ENCODE peak calls at places on chromosomes 5 and 9, in seven cellular contexts. V, J, Q, F, T, U and M are unnamed samples.

GRCh38 chr9:97349400-97349799 is 41.9 kb downstream of the CCDC180 start:
- DNase-seq in F (no peak), T (no peak), Q (no peak), J (no peak), U (no peak), V (no peak), M (no peak)

GRCh38 chr5:318341-318897 is 3.1 kb upstream of the AHRR start:
- DNase-seq in Q (no peak), J (peak; percentile 37), V (no peak), F (no peak), U (no peak), T (no peak), M (no peak)

GRCh38 chr9:21747171-21747570 is 55.3 kb upstream of the MTAP start:
- DNase-seq in J (peak; percentile 77), V (no peak), Q (no peak), T (no peak), U (peak; percentile 71), F (no peak), M (no peak)

GRCh38 chr9:36837431-36838405 is 196.3 kb downstream of the PAX5 start:
- DNase-seq in Q (no peak), F (no peak), U (no peak), J (no peak), T (no peak), V (no peak), M (no peak)

GRCh38 chr5:2917093-2917492 is 165.6 kb upstream of the IRX2 start:
- DNase-seq in V (no peak), F (no peak), U (no peak), Q (no peak), T (no peak), J (no peak), M (no peak)

GRCh38 chr9:107739601-107740082 is 250.1 kb upstream of the KLF4 start:
- DNase-seq in Q (no peak), U (peak; percentile 91), T (no peak), F (peak; percentile 80), V (peak; percentile 88), J (peak; percentile 81), M (no peak)

GRCh38 chr5:180121799-180122198 is 50.2 kb upstream of the RNF130 start:
- DNase-seq in U (no peak), J (no peak), Q (no peak), T (no peak), F (no peak), V (no peak), M (no peak)

GRCh38 chr5:96381526-96381925 is 51.5 kb downstream of the PCSK1 start:
- DNase-seq in U (no peak), F (no peak), Q (no peak), J (no peak), T (peak; percentile 12), V (no peak), M (no peak)

GRCh38 chr9:136577941-136578619 is 32.2 kb upstream of the NOTCH1 start:
- DNase-seq in V (no peak), J (no peak), Q (no peak), F (peak; percentile 12), U (no peak), T (no peak), M (no peak)

GRCh38 chr5:79831381-79831780 is 141.7 kb downstream of the CMYA5 start:
- DNase-seq in T (no peak), U (no peak), V (no peak), Q (peak; percentile 21), J (no peak), F (no peak), M (no peak)

GRCh38 chr5:141560141-141560540 is 58.7 kb downstream of the DIAPH1 start:
- DNase-seq in J (peak; percentile 34), U (peak; percentile 22), F (no peak), Q (no peak), V (no peak), T (peak; percentile 60), M (no peak)

GRCh38 chr5:161230222-161230621 is 316.3 kb downstream of the GABRB2 start:
- DNase-seq in U (no peak), T (peak; percentile 87), V (no peak), Q (peak; percentile 52), J (no peak), F (no peak), M (peak; percentile 43)

GRCh38 chr5:135454946-135455345 is 2.8 kb upstream of the TIFAB start:
- DNase-seq in F (no peak), V (no peak), U (no peak), T (no peak), Q (peak; percentile 13), J (no peak), M (no peak)

GRCh38 chr9:134367796-134368490 is 41.7 kb downstream of the RXRA start:
- DNase-seq in U (no peak), T (peak; percentile 53), J (no peak), V (no peak), F (no peak), Q (no peak), M (no peak)

GRCh38 chr9:13295556-13295955 is 16.1 kb upstream of the MPDZ start:
- DNase-seq in F (no peak), V (no peak), Q (no peak), T (no peak), U (no peak), J (no peak), M (no peak)

GRCh38 chr5:10910261-10910660 is 149.2 kb upstream of the DAP start:
- DNase-seq in Q (no peak), J (no peak), U (no peak), T (no peak), F (no peak), V (no peak), M (no peak)

GRCh38 chr9:18743421-18743820 is 269.5 kb downstream of the ADAMTSL1 start:
- DNase-seq in V (no peak), T (no peak), Q (no peak), F (no peak), U (no peak), J (no peak), M (no peak)

GRCh38 chr9:78026947-78027346 is 4.7 kb downstream of the GNAQ start:
- DNase-seq in V (no peak), J (no peak), F (no peak), U (peak; percentile 68), T (no peak), Q (no peak), M (no peak)

GRCh38 chr9:6889868-6890267 is 132.1 kb downstream of the KDM4C start:
- DNase-seq in F (no peak), T (no peak), V (no peak), J (no peak), U (no peak), Q (no peak), M (no peak)

GRCh38 chr9:99451121-99451606 is 229.1 kb downstream of the SEC61B start:
- DNase-seq in U (no peak), J (no peak), V (peak; percentile 46), Q (peak; percentile 69), T (peak; percentile 11), F (peak; percentile 17), M (no peak)

GRCh38 chr9:131609116-131609830 is 64.0 kb downstream of the PRRT1B start:
- DNase-seq in T (peak; percentile 65), U (peak; percentile 77), Q (peak; percentile 60), V (peak; percentile 54), F (no peak), J (no peak), M (no peak)

GRCh38 chr5:61313960-61314681 is 17.9 kb upstream of the ZSWIM6 start:
- DNase-seq in J (peak; percentile 87), T (no peak), U (peak; percentile 90), Q (peak; percentile 18), F (no peak), V (no peak), M (no peak)

GRCh38 chr5:2217219-2217618 is 334.5 kb upstream of the IRX4 start:
- DNase-seq in F (no peak), U (no peak), T (no peak), V (no peak), Q (no peak), J (no peak), M (no peak)

GRCh38 chr5:5755888-5756287 is 333.4 kb downstream of the ICE1 start:
- DNase-seq in F (no peak), J (no peak), T (no peak), Q (no peak), U (no peak), V (no peak), M (no peak)

GRCh38 chr5:5752844-5753243 is 330.4 kb downstream of the ICE1 start:
- DNase-seq in V (no peak), J (no peak), U (no peak), T (no peak), Q (no peak), F (no peak), M (no peak)

GRCh38 chr5:5751496-5751895 is 329.0 kb downstream of the ICE1 start:
- DNase-seq in J (no peak), T (no peak), Q (no peak), U (no peak), V (no peak), F (no peak), M (no peak)

DNA sequence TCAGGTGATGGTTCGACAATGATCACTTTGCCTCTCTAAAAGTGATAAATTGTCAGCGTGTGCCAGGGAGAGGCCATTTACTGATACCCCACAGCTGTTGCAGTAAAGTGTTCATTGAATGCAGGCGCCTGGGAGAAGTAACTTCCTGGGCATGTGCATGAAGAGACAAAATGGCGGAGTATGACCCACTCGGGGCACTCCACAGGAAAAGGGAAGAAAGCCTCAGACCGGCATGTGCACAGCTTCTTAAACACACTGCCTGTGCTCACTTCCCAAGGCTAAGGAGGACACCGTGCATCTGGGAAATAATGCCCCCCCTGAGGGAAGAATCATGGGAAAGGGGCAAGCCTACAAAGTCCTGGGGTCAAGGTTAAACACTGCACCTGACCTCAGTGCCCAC is 329.5 kb downstream of the ICE1 start:
- DNase-seq in U (no peak), V (no peak), J (no peak), Q (no peak), F (no peak), T (no peak), M (no peak)
- H3K4me1 ChIP-seq in U (no peaks in the 10 kb centered on the region), V (no peaks in the 10 kb centered on the region), J (no peaks in the 10 kb centered on the region), Q (no peaks in the 10 kb centered on the region), F (no peaks in the 10 kb centered on the region), T (no peaks in the 10 kb centered on the region), M (no peaks in the 10 kb centered on the region)

GRCh38 chr5:90093931-90094485 is 315.5 kb downstream of the CETN3 start:
- DNase-seq in U (no peak), T (no peak), F (no peak), Q (no peak), J (no peak), V (no peak), M (no peak)
- H3K4me1 ChIP-seq in U (no peaks in the 10 kb centered on the region), T (no peaks in the 10 kb centered on the region), F (peaks cover 3% of the 10 kb centered on the region), Q (peaks cover 3% of the 10 kb centered on the region), J (peaks cover 26% of the 10 kb centered on the region), V (no peaks in the 10 kb centered on the region), M (no peaks in the 10 kb centered on the region)

DNA sequence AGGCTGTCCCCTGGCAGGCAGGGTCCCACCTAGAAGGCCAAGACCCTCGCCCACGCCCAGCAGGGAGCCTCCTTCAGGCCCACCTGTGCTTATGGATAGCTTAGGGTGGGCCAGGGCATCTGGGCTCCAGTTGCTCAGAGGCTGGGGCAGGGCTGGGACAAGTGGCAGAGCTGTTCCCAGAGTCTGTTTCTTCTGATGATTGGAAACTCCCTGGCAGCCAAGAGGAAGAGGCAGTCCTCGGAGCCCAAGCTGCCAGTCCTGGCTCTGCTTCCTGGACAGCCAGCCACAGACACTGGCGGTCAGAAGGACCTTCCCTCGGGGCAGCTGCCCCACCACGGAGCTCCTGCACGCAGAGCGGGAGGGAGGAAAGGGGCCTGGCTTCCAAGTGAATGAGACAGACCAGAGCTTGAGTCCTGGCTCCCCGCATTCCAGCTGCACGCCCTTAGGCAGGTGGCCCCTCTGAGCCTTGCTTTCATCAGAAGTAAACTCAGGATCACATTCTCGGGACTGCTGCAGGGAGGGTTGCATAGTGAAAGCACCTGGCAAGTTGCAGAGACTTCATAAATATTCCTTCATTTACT is 38.0 kb upstream of the GABRP start:
- DNase-seq in T (peak; percentile 54), U (no peak), Q (peak; percentile 83), J (peak; percentile 8), V (peak; percentile 26), F (peak; percentile 64), M (no peak)
- H3K4me1 ChIP-seq in T (peaks cover 63% of the 10 kb centered on the region), U (no peaks in the 10 kb centered on the region), Q (no peaks in the 10 kb centered on the region), J (no peaks in the 10 kb centered on the region), V (peaks cover 3% of the 10 kb centered on the region), F (peaks cover 53% of the 10 kb centered on the region), M (peaks cover 7% of the 10 kb centered on the region)

GRCh38 chr5:40224421-40224820 is 455.3 kb upstream of the PTGER4 start:
- DNase-seq in T (no peak), F (no peak), U (peak; percentile 54), V (no peak), Q (no peak), J (peak; percentile 82), M (no peak)
- H3K4me1 ChIP-seq in T (no peaks in the 10 kb centered on the region), F (peaks cover 4% of the 10 kb centered on the region), U (peaks cover 8% of the 10 kb centered on the region), V (no peaks in the 10 kb centered on the region), Q (peaks cover 5% of the 10 kb centered on the region), J (peaks cover 32% of the 10 kb centered on the region), M (peaks cover 2% of the 10 kb centered on the region)